ENCODE peak calls at places on chromosomes 16 and 17, in four cellular contexts. One of them, this sample, is unnamed.

GRCh38 chr16:90008708-90009145 is 10.5 kb downstream of the DBNDD1 start:
- DNase-seq in left ventricle myocardium superior: no peak
- DNase-seq in T47D: no peak
- DNase-seq in left cardiac atrium: no peak
- DNase-seq in this sample: peak

GRCh38 chr16:2047330-2048115 is at the start of the genes NTHL1 and TSC2:
- DNase-seq in left cardiac atrium: peak
- DNase-seq in T47D: peak
- DNase-seq in left ventricle myocardium superior: peak
- DNase-seq in this sample: peak

GRCh38 chr17:29138991-29139682 is 41.1 kb downstream of the MYO18A start:
- DNase-seq in T47D: no peak
- DNase-seq in left ventricle myocardium superior: peak
- DNase-seq in left cardiac atrium: no peak
- DNase-seq in this sample: no peak

GRCh38 chr16:87854053-87854906 is 15.0 kb downstream of the SLC7A5 start:
- DNase-seq in left ventricle myocardium superior: no peak
- DNase-seq in left cardiac atrium: no peak
- DNase-seq in T47D: no peak
- DNase-seq in this sample: no peak

GRCh38 chr17:31780436-31780835 is 78.6 kb downstream of the COPRS start:
- DNase-seq in left cardiac atrium: no peak
- DNase-seq in T47D: no peak
- DNase-seq in left ventricle myocardium superior: no peak
- DNase-seq in this sample: no peak

GRCh38 chr16:48353565-48354163 is 31.5 kb downstream of the SIAH1 start:
- DNase-seq in left ventricle myocardium superior: no peak
- DNase-seq in T47D: peak
- DNase-seq in left cardiac atrium: peak
- DNase-seq in this sample: peak

GRCh38 chr17:57862410-57862989 is 12.7 kb upstream of the MRPS23 start:
- DNase-seq in left cardiac atrium: no peak
- DNase-seq in T47D: no peak
- DNase-seq in left ventricle myocardium superior: no peak
- DNase-seq in this sample: no peak

GRCh38 chr16:89199241-89200123 is 855 bp downstream of the SLC22A31 start:
- DNase-seq in left cardiac atrium: no peak
- DNase-seq in T47D: no peak
- DNase-seq in left ventricle myocardium superior: no peak
- DNase-seq in this sample: no peak

GRCh38 chr16:85308585-85309540 is 196.6 kb upstream of the CIBAR2 start:
- DNase-seq in T47D: no peak
- DNase-seq in left ventricle myocardium superior: no peak
- DNase-seq in left cardiac atrium: no peak
- DNase-seq in this sample: no peak

GRCh38 chr17:43042025-43042424 is 17.0 kb downstream of the RND2 start:
- DNase-seq in T47D: no peak
- DNase-seq in left cardiac atrium: no peak
- DNase-seq in left ventricle myocardium superior: no peak
- DNase-seq in this sample: peak

GRCh38 chr17:6996256-6997111 is 635 bp downstream of the ALOX12 start:
- DNase-seq in left cardiac atrium: no peak
- DNase-seq in T47D: no peak
- DNase-seq in left ventricle myocardium superior: no peak
- DNase-seq in this sample: no peak

GRCh38 chr16:85259115-85259830 is 147.0 kb upstream of the CIBAR2 start:
- DNase-seq in left ventricle myocardium superior: no peak
- DNase-seq in T47D: no peak
- DNase-seq in left cardiac atrium: no peak
- DNase-seq in this sample: no peak

GRCh38 chr17:59870482-59870881 is 22.3 kb downstream of the TUBD1 start:
- DNase-seq in left ventricle myocardium superior: no peak
- DNase-seq in T47D: no peak
- DNase-seq in left cardiac atrium: no peak
- DNase-seq in this sample: no peak

GRCh38 chr17:18250259-18250658 is 8.3 kb downstream of the FLII start:
- DNase-seq in left cardiac atrium: no peak
- DNase-seq in T47D: peak
- DNase-seq in left ventricle myocardium superior: no peak
- DNase-seq in this sample: no peak

GRCh38 chr17:63448655-63449054 is 2.5 kb upstream of the CYB561 start:
- DNase-seq in left cardiac atrium: no peak
- DNase-seq in T47D: no peak
- DNase-seq in left ventricle myocardium superior: no peak
- DNase-seq in this sample: no peak

GRCh38 chr17:52648995-52649394 is 490.5 kb upstream of the CA10 start:
- DNase-seq in T47D: no peak
- DNase-seq in left ventricle myocardium superior: no peak
- DNase-seq in left cardiac atrium: no peak
- DNase-seq in this sample: no peak

GRCh38 chr17:57633236-57633635 is 111.9 kb downstream of the CCDC182 start:
- DNase-seq in left ventricle myocardium superior: no peak
- DNase-seq in left cardiac atrium: no peak
- DNase-seq in T47D: no peak
- DNase-seq in this sample: no peak

GRCh38 chr17:8799851-8800212 is 667 bp upstream of the MFSD6L start:
- DNase-seq in left cardiac atrium: no peak
- DNase-seq in left ventricle myocardium superior: peak
- DNase-seq in T47D: no peak
- DNase-seq in this sample: no peak

GRCh38 chr16:57185446-57185944 is 344 bp downstream of the PSME3IP1 start:
- DNase-seq in T47D: no peak
- DNase-seq in left cardiac atrium: peak
- DNase-seq in left ventricle myocardium superior: no peak
- DNase-seq in this sample: peak

GRCh38 chr16:88816736-88817535 is 5.2 kb upstream of the APRT start:
- DNase-seq in left ventricle myocardium superior: no peak
- DNase-seq in T47D: no peak
- DNase-seq in left cardiac atrium: no peak
- DNase-seq in this sample: no peak

GRCh38 chr17:46942441-46943217 is 19.7 kb downstream of the GOSR2 start:
- DNase-seq in T47D: peak
- DNase-seq in left ventricle myocardium superior: peak
- DNase-seq in left cardiac atrium: peak
- DNase-seq in this sample: peak

GRCh38 chr17:60827920-60828319 is 150.3 kb downstream of the BCAS3 start:
- DNase-seq in left cardiac atrium: no peak
- DNase-seq in T47D: no peak
- DNase-seq in left ventricle myocardium superior: no peak
- DNase-seq in this sample: no peak

GRCh38 chr16:4960579-4960978 is 2.4 kb downstream of the SEC14L5 start:
- DNase-seq in T47D: no peak
- DNase-seq in left ventricle myocardium superior: no peak
- DNase-seq in left cardiac atrium: no peak
- DNase-seq in this sample: no peak

GRCh38 chr17:47860396-47860795 is 9.4 kb upstream of the SP6 start:
- DNase-seq in left cardiac atrium: no peak
- DNase-seq in T47D: no peak
- DNase-seq in left ventricle myocardium superior: no peak
- DNase-seq in this sample: no peak

GRCh38 chr16:3328643-3329042 is 23.3 kb downstream of the ZNF75A start:
- DNase-seq in T47D: no peak
- DNase-seq in left cardiac atrium: no peak
- DNase-seq in left ventricle myocardium superior: no peak
- DNase-seq in this sample: no peak